ENCODE peak calls at places on chromosomes 2 and 18, in seven cellular contexts. One of them, this sample, is unnamed.

GRCh38 chr2:9944330-9944758 is 7.1 kb upstream of the GRHL1 start:
- DNase-seq in RWPE2: no peak
- DNase-seq in CD8-positive, alpha-beta T cell: no peak
- DNase-seq in esophagus squamous epithelium: no peak
- DNase-seq in hepatocyte: no peak
- DNase-seq in upper lobe of right lung: no peak
- DNase-seq in mucosa of descending colon: no peak
- DNase-seq in this sample: no peak

GRCh38 chr18:13888317-13888716 is 27.0 kb downstream of the MC2R start:
- DNase-seq in RWPE2: no peak
- DNase-seq in CD8-positive, alpha-beta T cell: no peak
- DNase-seq in esophagus squamous epithelium: no peak
- DNase-seq in hepatocyte: no peak
- DNase-seq in upper lobe of right lung: no peak
- DNase-seq in mucosa of descending colon: no peak
- DNase-seq in this sample: no peak

GRCh38 chr2:148999451-148999891 is 39.0 kb upstream of the LYPD6B start:
- DNase-seq in RWPE2: no peak
- DNase-seq in CD8-positive, alpha-beta T cell: no peak
- DNase-seq in esophagus squamous epithelium: no peak
- DNase-seq in hepatocyte: peak; percentile 70
- DNase-seq in upper lobe of right lung: no peak
- DNase-seq in mucosa of descending colon: no peak
- DNase-seq in this sample: no peak

GRCh38 chr18:24761765-24762164 is 301.3 kb downstream of the HRH4 start:
- DNase-seq in RWPE2: no peak
- DNase-seq in CD8-positive, alpha-beta T cell: no peak
- DNase-seq in esophagus squamous epithelium: no peak
- DNase-seq in hepatocyte: no peak
- DNase-seq in upper lobe of right lung: no peak
- DNase-seq in mucosa of descending colon: no peak
- DNase-seq in this sample: no peak

GRCh38 chr2:22167256-22167655 is 1043.5 kb downstream of the TDRD15 start:
- DNase-seq in RWPE2: no peak
- DNase-seq in CD8-positive, alpha-beta T cell: no peak
- DNase-seq in esophagus squamous epithelium: no peak
- DNase-seq in hepatocyte: no peak
- DNase-seq in upper lobe of right lung: no peak
- DNase-seq in mucosa of descending colon: no peak
- DNase-seq in this sample: no peak

GRCh38 chr18:21682276-21683051 is 22.1 kb downstream of the ABHD3 start:
- DNase-seq in RWPE2: no peak
- DNase-seq in CD8-positive, alpha-beta T cell: no peak
- DNase-seq in esophagus squamous epithelium: no peak
- DNase-seq in hepatocyte: peak; percentile 49
- DNase-seq in upper lobe of right lung: no peak
- DNase-seq in mucosa of descending colon: no peak
- DNase-seq in this sample: no peak

GRCh38 chr2:240400319-240401161 is 34.9 kb upstream of the GPC1 start:
- DNase-seq in RWPE2: peak; percentile 67
- DNase-seq in CD8-positive, alpha-beta T cell: no peak
- DNase-seq in esophagus squamous epithelium: no peak
- DNase-seq in hepatocyte: no peak
- DNase-seq in upper lobe of right lung: peak; percentile 44
- DNase-seq in mucosa of descending colon: peak; percentile 30
- DNase-seq in this sample: peak; percentile 3

GRCh38 chr2:127608061-127609011 is 37.6 kb upstream of the GPR17 start:
- DNase-seq in RWPE2: peak; percentile 58
- DNase-seq in CD8-positive, alpha-beta T cell: no peak
- DNase-seq in esophagus squamous epithelium: no peak
- DNase-seq in hepatocyte: peak; percentile 4
- DNase-seq in upper lobe of right lung: peak; percentile 52
- DNase-seq in mucosa of descending colon: no peak
- DNase-seq in this sample: no peak

GRCh38 chr18:40413160-40413559 is 1541.9 kb upstream of the PIK3C3 start:
- DNase-seq in RWPE2: no peak
- DNase-seq in CD8-positive, alpha-beta T cell: no peak
- DNase-seq in esophagus squamous epithelium: no peak
- DNase-seq in hepatocyte: peak; percentile 61
- DNase-seq in upper lobe of right lung: no peak
- DNase-seq in mucosa of descending colon: no peak
- DNase-seq in this sample: no peak

GRCh38 chr2:218824004-218824403 is 7.6 kb downstream of the PRKAG3 start:
- DNase-seq in RWPE2: no peak
- DNase-seq in CD8-positive, alpha-beta T cell: no peak
- DNase-seq in esophagus squamous epithelium: no peak
- DNase-seq in hepatocyte: no peak
- DNase-seq in upper lobe of right lung: no peak
- DNase-seq in mucosa of descending colon: no peak
- DNase-seq in this sample: no peak

GRCh38 chr18:58581265-58581664 is 47.6 kb downstream of the ALPK2 start:
- DNase-seq in RWPE2: no peak
- DNase-seq in CD8-positive, alpha-beta T cell: no peak
- DNase-seq in esophagus squamous epithelium: no peak
- DNase-seq in hepatocyte: no peak
- DNase-seq in upper lobe of right lung: no peak
- DNase-seq in mucosa of descending colon: no peak
- DNase-seq in this sample: no peak

GRCh38 chr2:167240671-167241070 is 352.4 kb downstream of the XIRP2 start:
- DNase-seq in RWPE2: no peak
- DNase-seq in CD8-positive, alpha-beta T cell: no peak
- DNase-seq in esophagus squamous epithelium: no peak
- DNase-seq in hepatocyte: no peak
- DNase-seq in upper lobe of right lung: no peak
- DNase-seq in mucosa of descending colon: no peak
- DNase-seq in this sample: no peak

GRCh38 chr18:11996190-11996754 is 15.0 kb downstream of the IMPA2 start:
- DNase-seq in RWPE2: no peak
- DNase-seq in CD8-positive, alpha-beta T cell: no peak
- DNase-seq in esophagus squamous epithelium: no peak
- DNase-seq in hepatocyte: no peak
- DNase-seq in upper lobe of right lung: no peak
- DNase-seq in mucosa of descending colon: no peak
- DNase-seq in this sample: no peak

GRCh38 chr2:57434952-57435351 is 611.7 kb upstream of the VRK2 start:
- DNase-seq in RWPE2: no peak
- DNase-seq in CD8-positive, alpha-beta T cell: no peak
- DNase-seq in esophagus squamous epithelium: no peak
- DNase-seq in hepatocyte: no peak
- DNase-seq in upper lobe of right lung: no peak
- DNase-seq in mucosa of descending colon: no peak
- DNase-seq in this sample: no peak

GRCh38 chr2:138277062-138277461 is 224.5 kb upstream of the SPOPL start:
- DNase-seq in RWPE2: no peak
- DNase-seq in CD8-positive, alpha-beta T cell: no peak
- DNase-seq in esophagus squamous epithelium: no peak
- DNase-seq in hepatocyte: no peak
- DNase-seq in upper lobe of right lung: no peak
- DNase-seq in mucosa of descending colon: no peak
- DNase-seq in this sample: no peak

GRCh38 chr18:77000527-77000926 is 132.1 kb downstream of the MBP start:
- DNase-seq in RWPE2: no peak
- DNase-seq in CD8-positive, alpha-beta T cell: peak; percentile 24
- DNase-seq in esophagus squamous epithelium: no peak
- DNase-seq in hepatocyte: peak; percentile 69
- DNase-seq in upper lobe of right lung: no peak
- DNase-seq in mucosa of descending colon: no peak
- DNase-seq in this sample: peak; percentile 62

GRCh38 chr2:168396131-168396530 is 59.9 kb upstream of the CERS6 start:
- DNase-seq in RWPE2: no peak
- DNase-seq in CD8-positive, alpha-beta T cell: no peak
- DNase-seq in esophagus squamous epithelium: no peak
- DNase-seq in hepatocyte: no peak
- DNase-seq in upper lobe of right lung: no peak
- DNase-seq in mucosa of descending colon: no peak
- DNase-seq in this sample: no peak

GRCh38 chr2:218710687-218711549 is at the start of gene TTLL4:
- DNase-seq in RWPE2: peak; percentile 96
- DNase-seq in CD8-positive, alpha-beta T cell: peak; percentile 97
- DNase-seq in esophagus squamous epithelium: peak; percentile 92
- DNase-seq in hepatocyte: peak; percentile 99
- DNase-seq in upper lobe of right lung: peak; percentile 100
- DNase-seq in mucosa of descending colon: peak; percentile 99
- DNase-seq in this sample: peak; percentile 98

GRCh38 chr2:7940120-7940386 is 741.8 kb upstream of the ID2 start:
- DNase-seq in RWPE2: no peak
- DNase-seq in CD8-positive, alpha-beta T cell: no peak
- DNase-seq in esophagus squamous epithelium: no peak
- DNase-seq in hepatocyte: no peak
- DNase-seq in upper lobe of right lung: no peak
- DNase-seq in mucosa of descending colon: no peak
- DNase-seq in this sample: no peak

GRCh38 chr2:157244691-157245090 is 12.8 kb upstream of the GALNT5 start:
- DNase-seq in RWPE2: no peak
- DNase-seq in CD8-positive, alpha-beta T cell: no peak
- DNase-seq in esophagus squamous epithelium: no peak
- DNase-seq in hepatocyte: no peak
- DNase-seq in upper lobe of right lung: no peak
- DNase-seq in mucosa of descending colon: no peak
- DNase-seq in this sample: no peak

GRCh38 chr2:15069149-15069548 is 436.6 kb downstream of the LRATD1 start:
- DNase-seq in RWPE2: no peak
- DNase-seq in CD8-positive, alpha-beta T cell: no peak
- DNase-seq in esophagus squamous epithelium: no peak
- DNase-seq in hepatocyte: no peak
- DNase-seq in upper lobe of right lung: no peak
- DNase-seq in mucosa of descending colon: no peak
- DNase-seq in this sample: no peak

GRCh38 chr2:62814132-62814531 is 108.6 kb downstream of the EHBP1 start:
- DNase-seq in RWPE2: no peak
- DNase-seq in CD8-positive, alpha-beta T cell: no peak
- DNase-seq in esophagus squamous epithelium: no peak
- DNase-seq in hepatocyte: no peak
- DNase-seq in upper lobe of right lung: no peak
- DNase-seq in mucosa of descending colon: no peak
- DNase-seq in this sample: peak; percentile 3

GRCh38 chr18:44465337-44465736 is 215.4 kb upstream of the SETBP1 start:
- DNase-seq in RWPE2: no peak
- DNase-seq in CD8-positive, alpha-beta T cell: no peak
- DNase-seq in esophagus squamous epithelium: no peak
- DNase-seq in hepatocyte: no peak
- DNase-seq in upper lobe of right lung: no peak
- DNase-seq in mucosa of descending colon: no peak
- DNase-seq in this sample: no peak
- H3K9me3 ChIP-seq in RWPE2: no peaks in the 10 kb centered on the region
- H3K9me3 ChIP-seq in CD8-positive, alpha-beta T cell: no peaks in the 10 kb centered on the region
- H3K9me3 ChIP-seq in esophagus squamous epithelium: no peaks in the 10 kb centered on the region
- H3K9me3 ChIP-seq in hepatocyte: no peaks in the 10 kb centered on the region
- H3K9me3 ChIP-seq in upper lobe of right lung: no peaks in the 10 kb centered on the region
- H3K9me3 ChIP-seq in mucosa of descending colon: no peaks in the 10 kb centered on the region
- H3K9me3 ChIP-seq in this sample: no peaks in the 10 kb centered on the region

GRCh38 chr2:71792926-71793761 is 339.8 kb downstream of the DYSF start:
- DNase-seq in RWPE2: no peak
- DNase-seq in CD8-positive, alpha-beta T cell: no peak
- DNase-seq in esophagus squamous epithelium: no peak
- DNase-seq in hepatocyte: peak; percentile 59
- DNase-seq in upper lobe of right lung: peak; percentile 13
- DNase-seq in mucosa of descending colon: no peak
- DNase-seq in this sample: no peak

GRCh38 chr2:71791051-71791450 is 337.7 kb downstream of the DYSF start:
- DNase-seq in RWPE2: no peak
- DNase-seq in CD8-positive, alpha-beta T cell: no peak
- DNase-seq in esophagus squamous epithelium: no peak
- DNase-seq in hepatocyte: no peak
- DNase-seq in upper lobe of right lung: no peak
- DNase-seq in mucosa of descending colon: no peak
- DNase-seq in this sample: no peak

GRCh38 chr2:71789556-71790219 is 336.3 kb downstream of the DYSF start:
- DNase-seq in RWPE2: no peak
- DNase-seq in CD8-positive, alpha-beta T cell: no peak
- DNase-seq in esophagus squamous epithelium: no peak
- DNase-seq in hepatocyte: no peak
- DNase-seq in upper lobe of right lung: no peak
- DNase-seq in mucosa of descending colon: no peak
- DNase-seq in this sample: no peak

GRCh38 chr2:71790261-71791038 is 337.1 kb downstream of the DYSF start:
- DNase-seq in RWPE2: no peak
- DNase-seq in CD8-positive, alpha-beta T cell: no peak
- DNase-seq in esophagus squamous epithelium: no peak
- DNase-seq in hepatocyte: no peak
- DNase-seq in upper lobe of right lung: no peak
- DNase-seq in mucosa of descending colon: no peak
- DNase-seq in this sample: no peak

GRCh38 chr2:71791501-71792135 is 338.3 kb downstream of the DYSF start:
- DNase-seq in RWPE2: no peak
- DNase-seq in CD8-positive, alpha-beta T cell: no peak
- DNase-seq in esophagus squamous epithelium: no peak
- DNase-seq in hepatocyte: no peak
- DNase-seq in upper lobe of right lung: no peak
- DNase-seq in mucosa of descending colon: no peak
- DNase-seq in this sample: no peak
- H3K4me1 ChIP-seq in RWPE2: peaks cover 3% of the 10 kb centered on the region
- H3K4me1 ChIP-seq in CD8-positive, alpha-beta T cell: no peaks in the 10 kb centered on the region
- H3K4me1 ChIP-seq in esophagus squamous epithelium: no peaks in the 10 kb centered on the region
- H3K4me1 ChIP-seq in hepatocyte: peaks cover 23% of the 10 kb centered on the region
- H3K4me1 ChIP-seq in upper lobe of right lung: no peaks in the 10 kb centered on the region
- H3K4me1 ChIP-seq in mucosa of descending colon: no peaks in the 10 kb centered on the region
- H3K4me1 ChIP-seq in this sample: no peaks in the 10 kb centered on the region

GRCh38 chr2:144351687-144352086 is 168.2 kb downstream of the ZEB2 start:
- DNase-seq in RWPE2: no peak
- DNase-seq in CD8-positive, alpha-beta T cell: no peak
- DNase-seq in esophagus squamous epithelium: no peak
- DNase-seq in hepatocyte: no peak
- DNase-seq in upper lobe of right lung: no peak
- DNase-seq in mucosa of descending colon: no peak
- DNase-seq in this sample: no peak

GRCh38 chr2:144348846-144349245 is 171.1 kb downstream of the ZEB2 start:
- DNase-seq in RWPE2: no peak
- DNase-seq in CD8-positive, alpha-beta T cell: no peak
- DNase-seq in esophagus squamous epithelium: no peak
- DNase-seq in hepatocyte: no peak
- DNase-seq in upper lobe of right lung: no peak
- DNase-seq in mucosa of descending colon: no peak
- DNase-seq in this sample: no peak

GRCh38 chr2:144350151-144350802 is 169.6 kb downstream of the ZEB2 start:
- DNase-seq in RWPE2: no peak
- DNase-seq in CD8-positive, alpha-beta T cell: no peak
- DNase-seq in esophagus squamous epithelium: no peak
- DNase-seq in hepatocyte: no peak
- DNase-seq in upper lobe of right lung: no peak
- DNase-seq in mucosa of descending colon: no peak
- DNase-seq in this sample: no peak

GRCh38 chr2:144346229-144346628 is 173.7 kb downstream of the ZEB2 start:
- DNase-seq in RWPE2: no peak
- DNase-seq in CD8-positive, alpha-beta T cell: no peak
- DNase-seq in esophagus squamous epithelium: no peak
- DNase-seq in hepatocyte: no peak
- DNase-seq in upper lobe of right lung: no peak
- DNase-seq in mucosa of descending colon: no peak
- DNase-seq in this sample: no peak

GRCh38 chr2:144349674-144350073 is 170.2 kb downstream of the ZEB2 start:
- DNase-seq in RWPE2: no peak
- DNase-seq in CD8-positive, alpha-beta T cell: no peak
- DNase-seq in esophagus squamous epithelium: no peak
- DNase-seq in hepatocyte: no peak
- DNase-seq in upper lobe of right lung: no peak
- DNase-seq in mucosa of descending colon: no peak
- DNase-seq in this sample: no peak
- TF ChIP-seq CTCF in RWPE2: no peak
- TF ChIP-seq CTCF in CD8-positive, alpha-beta T cell: no peak
- TF ChIP-seq CTCF in esophagus squamous epithelium: no peak
- TF ChIP-seq CTCF in hepatocyte: no peak
- TF ChIP-seq CTCF in upper lobe of right lung: no peak
- TF ChIP-seq CTCF in mucosa of descending colon: no peak
- TF ChIP-seq CTCF in this sample: no peak

GRCh38 chr2:185108588-185108987 is 510.3 kb downstream of the ZNF804A start:
- DNase-seq in RWPE2: no peak
- DNase-seq in CD8-positive, alpha-beta T cell: no peak
- DNase-seq in esophagus squamous epithelium: no peak
- DNase-seq in hepatocyte: no peak
- DNase-seq in upper lobe of right lung: no peak
- DNase-seq in mucosa of descending colon: no peak
- DNase-seq in this sample: no peak
- H3K9me3 ChIP-seq in RWPE2: no peaks in the 10 kb centered on the region
- H3K9me3 ChIP-seq in CD8-positive, alpha-beta T cell: no peaks in the 10 kb centered on the region
- H3K9me3 ChIP-seq in esophagus squamous epithelium: no peaks in the 10 kb centered on the region
- H3K9me3 ChIP-seq in hepatocyte: no peaks in the 10 kb centered on the region
- H3K9me3 ChIP-seq in upper lobe of right lung: no peaks in the 10 kb centered on the region
- H3K9me3 ChIP-seq in mucosa of descending colon: no peaks in the 10 kb centered on the region
- H3K9me3 ChIP-seq in this sample: no peaks in the 10 kb centered on the region

This sample was measured in body of pancreas.